ENCODE peak calls at places on chromosomes 4 and X, in four cellular contexts. W is activated CD8-positive, alpha-beta memory T cell treated with anti-CD3 and anti-CD28 coated beads, Interleukin-2, amount 50 U/mL, for 4 hours; I is body of pancreas; Z is D341Med. U is an unnamed sample.
A peak's percentile ranks its signal among the peaks of the same experiment; 100 is the strongest.

GRCh38 chr4:38119663-38120374 is 159.6 kb downstream of the PTTG2 start:
- DNase-seq in W (no peak), I (no peak), Z (no peak), U (no peak)

GRCh38 chr4:54064317-54065275 is at the start of gene CHIC2:
- DNase-seq in W (peak; percentile 98), I (peak; percentile 94), Z (peak; percentile 98), U (peak; percentile 99)

GRCh38 chr4:1766336-1767057 is 26.6 kb upstream of the FGFR3 start:
- DNase-seq in W (no peak), I (peak; percentile 41), Z (peak; percentile 61), U (no peak)

GRCh38 chr4:26692014-26692726 is 108.3 kb downstream of the TBC1D19 start:
- DNase-seq in W (no peak), I (no peak), Z (no peak), U (no peak)

GRCh38 chr4:53510981-53511380 is 80.3 kb downstream of the LNX1 start:
- DNase-seq in W (no peak), I (no peak), Z (no peak), U (no peak)

GRCh38 chr4:140374130-140374477 is 658 bp downstream of the SCOC start:
- DNase-seq in W (no peak), I (no peak), Z (no peak), U (no peak)

GRCh38 chrX:39811391-39811790 is 286.4 kb downstream of the BCOR start:
- DNase-seq in W (no peak), I (peak; percentile 38), Z (no peak), U (no peak)

GRCh38 chr4:95232358-95233156 is 316.2 kb downstream of the UNC5C start:
- DNase-seq in W (no peak), I (no peak), Z (no peak), U (no peak)

GRCh38 chr4:181684310-181684709 is 558.9 kb upstream of the TENM3 start:
- DNase-seq in W (no peak), I (no peak), Z (no peak), U (no peak)

GRCh38 chr4:48909697-48910096 is 3.1 kb upstream of the OCIAD2 start:
- DNase-seq in W (peak; percentile 28), I (no peak), Z (no peak), U (no peak)

GRCh38 chr4:156829194-156829593 is 142.4 kb downstream of the PDGFC start:
- DNase-seq in W (no peak), I (no peak), Z (no peak), U (no peak)

GRCh38 chr4:38381788-38382187 is 282.2 kb upstream of the KLF3 start:
- DNase-seq in W (no peak), I (no peak), Z (no peak), U (no peak)

GRCh38 chrX:42577936-42578335 is 200.0 kb downstream of the PPP1R2C start:
- DNase-seq in W (no peak), I (no peak), Z (no peak), U (no peak)

GRCh38 chrX:42442745-42443144 is 335.2 kb downstream of the PPP1R2C start:
- DNase-seq in W (no peak), I (no peak), Z (no peak), U (no peak)

GRCh38 chr4:144634978-144635747 is 10.8 kb upstream of the HHIP start:
- DNase-seq in W (no peak), I (no peak), Z (no peak), U (no peak)

U was measured in NCI-H1930.